ENCODE peak calls at places on chromosomes 1 and 21, in six cellular contexts. One of them, this sample, is unnamed.

GRCh38 chr1:201095581-201096531 is 16.4 kb downstream of the CACNA1S start:
- DNase-seq in HT-29: no peak
- DNase-seq in substantia nigra: peak
- DNase-seq in left ventricle myocardium inferior: no peak
- DNase-seq in ELF-1: no peak
- DNase-seq in effector CD4-positive, alpha-beta T cell: no peak
- DNase-seq in this sample: no peak

GRCh38 chr1:178093150-178093957 is 550 bp upstream of the RASAL2 start:
- DNase-seq in effector CD4-positive, alpha-beta T cell: no peak
- DNase-seq in HT-29: peak
- DNase-seq in ELF-1: peak
- DNase-seq in left ventricle myocardium inferior: peak
- DNase-seq in substantia nigra: peak
- DNase-seq in this sample: peak

GRCh38 chr1:183685112-183685713 is 32.1 kb upstream of the APOBEC4 start:
- DNase-seq in substantia nigra: no peak
- DNase-seq in left ventricle myocardium inferior: no peak
- DNase-seq in HT-29: peak
- DNase-seq in effector CD4-positive, alpha-beta T cell: peak
- DNase-seq in ELF-1: no peak
- DNase-seq in this sample: peak

GRCh38 chr1:192609110-192610079 is 26.6 kb upstream of the RGS13 start:
- DNase-seq in ELF-1: no peak
- DNase-seq in substantia nigra: no peak
- DNase-seq in HT-29: no peak
- DNase-seq in effector CD4-positive, alpha-beta T cell: peak
- DNase-seq in left ventricle myocardium inferior: peak
- DNase-seq in this sample: no peak

GRCh38 chr1:235022341-235023196 is 106.1 kb downstream of the TOMM20 start:
- DNase-seq in ELF-1: no peak
- DNase-seq in substantia nigra: no peak
- DNase-seq in left ventricle myocardium inferior: no peak
- DNase-seq in effector CD4-positive, alpha-beta T cell: no peak
- DNase-seq in HT-29: no peak
- DNase-seq in this sample: no peak

GRCh38 chr1:192448026-192448578 is 127.5 kb upstream of the RGS1 start:
- DNase-seq in HT-29: no peak
- DNase-seq in ELF-1: no peak
- DNase-seq in substantia nigra: no peak
- DNase-seq in effector CD4-positive, alpha-beta T cell: no peak
- DNase-seq in left ventricle myocardium inferior: no peak
- DNase-seq in this sample: no peak

GRCh38 chr1:246724001-246724724 is at the start of gene SCCPDH:
- DNase-seq in ELF-1: peak
- DNase-seq in effector CD4-positive, alpha-beta T cell: peak
- DNase-seq in HT-29: peak
- DNase-seq in left ventricle myocardium inferior: peak
- DNase-seq in substantia nigra: peak
- DNase-seq in this sample: peak

GRCh38 chr1:43522776-43523480 is 7.8 kb upstream of the PTPRF start:
- DNase-seq in left ventricle myocardium inferior: no peak
- DNase-seq in ELF-1: no peak
- DNase-seq in HT-29: peak
- DNase-seq in effector CD4-positive, alpha-beta T cell: no peak
- DNase-seq in substantia nigra: no peak
- DNase-seq in this sample: no peak

GRCh38 chr1:187862506-187862905 is 1033.8 kb downstream of the PLA2G4A start:
- DNase-seq in effector CD4-positive, alpha-beta T cell: no peak
- DNase-seq in substantia nigra: no peak
- DNase-seq in left ventricle myocardium inferior: no peak
- DNase-seq in ELF-1: no peak
- DNase-seq in HT-29: no peak
- DNase-seq in this sample: no peak

GRCh38 chr1:39006726-39007645 is 15.9 kb downstream of the AKIRIN1 start:
- DNase-seq in HT-29: no peak
- DNase-seq in effector CD4-positive, alpha-beta T cell: no peak
- DNase-seq in substantia nigra: no peak
- DNase-seq in left ventricle myocardium inferior: no peak
- DNase-seq in ELF-1: no peak
- DNase-seq in this sample: no peak

GRCh38 chr1:218273757-218274505 is 11.2 kb upstream of the RRP15 start:
- DNase-seq in substantia nigra: no peak
- DNase-seq in left ventricle myocardium inferior: no peak
- DNase-seq in effector CD4-positive, alpha-beta T cell: no peak
- DNase-seq in ELF-1: no peak
- DNase-seq in HT-29: no peak
- DNase-seq in this sample: no peak

GRCh38 chr21:27772816-27773215 is 805.9 kb upstream of the ADAMTS5 start:
- DNase-seq in effector CD4-positive, alpha-beta T cell: no peak
- DNase-seq in left ventricle myocardium inferior: no peak
- DNase-seq in substantia nigra: no peak
- DNase-seq in HT-29: no peak
- DNase-seq in ELF-1: no peak
- DNase-seq in this sample: no peak

GRCh38 chr1:57770772-57771171 is 346.9 kb upstream of the DAB1 start:
- DNase-seq in effector CD4-positive, alpha-beta T cell: no peak
- DNase-seq in HT-29: peak
- DNase-seq in left ventricle myocardium inferior: no peak
- DNase-seq in ELF-1: no peak
- DNase-seq in substantia nigra: no peak
- DNase-seq in this sample: no peak

GRCh38 chr21:42580076-42580792 is 66.6 kb downstream of the SLC37A1 start:
- DNase-seq in left ventricle myocardium inferior: no peak
- DNase-seq in ELF-1: no peak
- DNase-seq in HT-29: no peak
- DNase-seq in effector CD4-positive, alpha-beta T cell: no peak
- DNase-seq in substantia nigra: no peak
- DNase-seq in this sample: no peak

GRCh38 chr1:199774433-199775089 is 252.9 kb upstream of the NR5A2 start:
- DNase-seq in HT-29: peak
- DNase-seq in substantia nigra: no peak
- DNase-seq in ELF-1: no peak
- DNase-seq in effector CD4-positive, alpha-beta T cell: no peak
- DNase-seq in left ventricle myocardium inferior: no peak
- DNase-seq in this sample: no peak

GRCh38 chr1:229135773-229136172 is 135.1 kb upstream of the RAB4A start:
- DNase-seq in left ventricle myocardium inferior: no peak
- DNase-seq in substantia nigra: no peak
- DNase-seq in effector CD4-positive, alpha-beta T cell: no peak
- DNase-seq in ELF-1: no peak
- DNase-seq in HT-29: no peak
- DNase-seq in this sample: no peak

GRCh38 chr1:2300004-2300771 is 72.1 kb downstream of the SKI start:
- DNase-seq in effector CD4-positive, alpha-beta T cell: peak
- DNase-seq in HT-29: no peak
- DNase-seq in substantia nigra: no peak
- DNase-seq in ELF-1: no peak
- DNase-seq in left ventricle myocardium inferior: no peak
- DNase-seq in this sample: no peak

GRCh38 chr1:18091660-18092446 is 15.7 kb upstream of the IGSF21 start:
- DNase-seq in effector CD4-positive, alpha-beta T cell: no peak
- DNase-seq in HT-29: no peak
- DNase-seq in ELF-1: peak
- DNase-seq in substantia nigra: no peak
- DNase-seq in left ventricle myocardium inferior: no peak
- DNase-seq in this sample: no peak

GRCh38 chr1:57874426-57874825 is 450.6 kb upstream of the DAB1 start:
- DNase-seq in ELF-1: no peak
- DNase-seq in substantia nigra: no peak
- DNase-seq in left ventricle myocardium inferior: no peak
- DNase-seq in HT-29: no peak
- DNase-seq in effector CD4-positive, alpha-beta T cell: no peak
- DNase-seq in this sample: no peak

GRCh38 chr1:82317671-82318070 is 516.9 kb downstream of the ADGRL2 start:
- DNase-seq in ELF-1: no peak
- DNase-seq in HT-29: no peak
- DNase-seq in left ventricle myocardium inferior: no peak
- DNase-seq in effector CD4-positive, alpha-beta T cell: no peak
- DNase-seq in substantia nigra: no peak
- DNase-seq in this sample: no peak

GRCh38 chr1:162666006-162666645 is 33.9 kb downstream of the DDR2 start:
- DNase-seq in ELF-1: no peak
- DNase-seq in HT-29: no peak
- DNase-seq in substantia nigra: no peak
- DNase-seq in left ventricle myocardium inferior: no peak
- DNase-seq in effector CD4-positive, alpha-beta T cell: no peak
- DNase-seq in this sample: no peak

GRCh38 chr1:220335668-220336067 is 63.4 kb upstream of the RAB3GAP2 start:
- DNase-seq in left ventricle myocardium inferior: no peak
- DNase-seq in ELF-1: no peak
- DNase-seq in substantia nigra: no peak
- DNase-seq in effector CD4-positive, alpha-beta T cell: no peak
- DNase-seq in HT-29: no peak
- DNase-seq in this sample: no peak

GRCh38 chr1:4600615-4601460 is 53.6 kb upstream of the AJAP1 start:
- DNase-seq in ELF-1: no peak
- DNase-seq in left ventricle myocardium inferior: no peak
- DNase-seq in HT-29: no peak
- DNase-seq in effector CD4-positive, alpha-beta T cell: no peak
- DNase-seq in substantia nigra: no peak
- DNase-seq in this sample: peak

GRCh38 chr1:186536272-186536905 is 75.5 kb upstream of the PDC start:
- DNase-seq in ELF-1: no peak
- DNase-seq in effector CD4-positive, alpha-beta T cell: no peak
- DNase-seq in left ventricle myocardium inferior: no peak
- DNase-seq in substantia nigra: no peak
- DNase-seq in HT-29: no peak
- DNase-seq in this sample: no peak

GRCh38 chr1:14662116-14662515 is 63.6 kb downstream of the KAZN start:
- DNase-seq in substantia nigra: no peak
- DNase-seq in ELF-1: no peak
- DNase-seq in HT-29: no peak
- DNase-seq in left ventricle myocardium inferior: peak
- DNase-seq in effector CD4-positive, alpha-beta T cell: no peak
- DNase-seq in this sample: no peak

GRCh38 chr1:203172184-203173115 is 3.2 kb downstream of the MYBPH start:
- DNase-seq in substantia nigra: peak
- DNase-seq in HT-29: peak
- DNase-seq in effector CD4-positive, alpha-beta T cell: peak
- DNase-seq in left ventricle myocardium inferior: peak
- DNase-seq in ELF-1: peak
- DNase-seq in this sample: peak

GRCh38 chr21:41928621-41929220 is 25.1 kb downstream of the C2CD2 start:
- DNase-seq in substantia nigra: no peak
- DNase-seq in ELF-1: no peak
- DNase-seq in effector CD4-positive, alpha-beta T cell: no peak
- DNase-seq in HT-29: no peak
- DNase-seq in left ventricle myocardium inferior: no peak
- DNase-seq in this sample: no peak

GRCh38 chr1:156896490-156897033 is 3.0 kb downstream of the PEAR1 start:
- DNase-seq in effector CD4-positive, alpha-beta T cell: no peak
- DNase-seq in HT-29: peak
- DNase-seq in substantia nigra: no peak
- DNase-seq in left ventricle myocardium inferior: no peak
- DNase-seq in ELF-1: peak
- DNase-seq in this sample: peak

GRCh38 chr21:44418108-44418875 is 37.0 kb upstream of the LRRC3 start:
- DNase-seq in effector CD4-positive, alpha-beta T cell: no peak
- DNase-seq in ELF-1: no peak
- DNase-seq in left ventricle myocardium inferior: peak
- DNase-seq in HT-29: no peak
- DNase-seq in substantia nigra: no peak
- DNase-seq in this sample: no peak

GRCh38 chr1:107546571-107546970 is 405.7 kb downstream of the NTNG1 start:
- DNase-seq in effector CD4-positive, alpha-beta T cell: no peak
- DNase-seq in ELF-1: no peak
- DNase-seq in HT-29: no peak
- DNase-seq in left ventricle myocardium inferior: no peak
- DNase-seq in substantia nigra: no peak
- DNase-seq in this sample: no peak

GRCh38 chr1:151058682-151059341 is 610 bp downstream of the CDC42SE1 start:
- DNase-seq in ELF-1: peak
- DNase-seq in effector CD4-positive, alpha-beta T cell: no peak
- DNase-seq in HT-29: peak
- DNase-seq in left ventricle myocardium inferior: no peak
- DNase-seq in substantia nigra: peak
- DNase-seq in this sample: peak

GRCh38 chr1:115201598-115201997 is 112.3 kb upstream of the TSPAN2 start:
- DNase-seq in HT-29: no peak
- DNase-seq in effector CD4-positive, alpha-beta T cell: no peak
- DNase-seq in left ventricle myocardium inferior: no peak
- DNase-seq in ELF-1: no peak
- DNase-seq in substantia nigra: no peak
- DNase-seq in this sample: no peak

GRCh38 chr1:4010811-4011605 is 110.9 kb upstream of the C1orf174 start:
- DNase-seq in effector CD4-positive, alpha-beta T cell: no peak
- DNase-seq in left ventricle myocardium inferior: no peak
- DNase-seq in substantia nigra: no peak
- DNase-seq in HT-29: no peak
- DNase-seq in ELF-1: no peak
- DNase-seq in this sample: peak

GRCh38 chr1:218324226-218324580 is 20.9 kb upstream of the TGFB2 start:
- DNase-seq in effector CD4-positive, alpha-beta T cell: no peak
- DNase-seq in HT-29: no peak
- DNase-seq in ELF-1: no peak
- DNase-seq in substantia nigra: no peak
- DNase-seq in left ventricle myocardium inferior: no peak
- DNase-seq in this sample: no peak

GRCh38 chr1:85027242-85027983 is 20.9 kb downstream of the MCOLN3 start:
- DNase-seq in effector CD4-positive, alpha-beta T cell: no peak
- DNase-seq in left ventricle myocardium inferior: no peak
- DNase-seq in HT-29: no peak
- DNase-seq in ELF-1: no peak
- DNase-seq in substantia nigra: no peak
- DNase-seq in this sample: no peak

GRCh38 chr1:99544328-99544727 is 101.6 kb upstream of the PALMD start:
- DNase-seq in effector CD4-positive, alpha-beta T cell: no peak
- DNase-seq in left ventricle myocardium inferior: no peak
- DNase-seq in ELF-1: no peak
- DNase-seq in substantia nigra: no peak
- DNase-seq in HT-29: no peak
- DNase-seq in this sample: no peak

GRCh38 chr1:44634790-44635189 is 39.5 kb downstream of the TMEM53 start:
- DNase-seq in substantia nigra: no peak
- DNase-seq in effector CD4-positive, alpha-beta T cell: no peak
- DNase-seq in left ventricle myocardium inferior: no peak
- DNase-seq in ELF-1: no peak
- DNase-seq in HT-29: no peak
- DNase-seq in this sample: no peak